ENCODE peak calls at places on chromosomes 4 and X, in eight cellular contexts. E, D, R, B, K, M, P and H are unnamed samples.

GRCh38 chr4:95387719-95388118 is 161.1 kb downstream of the UNC5C start:
- DNase-seq in B (no peak), P (no peak), R (no peak), E (no peak), M (no peak), D (no peak), K (no peak), H (no peak)

GRCh38 chr4:141711211-141711610 is 74.8 kb downstream of the IL15 start:
- DNase-seq in R (no peak), M (no peak), K (no peak), P (no peak), E (no peak), B (peak), D (peak), H (no peak)

GRCh38 chrX:134821901-134822300 is 163.6 kb upstream of the PLAC1 start:
- DNase-seq in E (no peak), D (no peak), K (no peak), B (peak), P (no peak), M (no peak), R (no peak), H (no peak)

GRCh38 chrX:30010471-30010870 is 204.9 kb upstream of the MAGEB2 start:
- DNase-seq in M (no peak), D (no peak), R (no peak), E (no peak), B (no peak), K (no peak), P (no peak), H (no peak)

GRCh38 chr4:184899261-184900134 is 73.7 kb upstream of the ACSL1 start:
- DNase-seq in P (no peak), E (no peak), K (peak), B (no peak), M (peak), R (no peak), D (no peak), H (no peak)

GRCh38 chrX:40845331-40845911 is 110.1 kb upstream of the MED14 start:
- DNase-seq in E (no peak), M (no peak), P (no peak), B (peak), K (no peak), D (no peak), R (no peak), H (no peak)

GRCh38 chr4:157290622-157291021 is 70.1 kb downstream of the GRIA2 start:
- DNase-seq in M (no peak), D (no peak), E (no peak), K (no peak), P (no peak), B (no peak), R (no peak), H (no peak)

GRCh38 chrX:101450951-101451350 is 34.3 kb upstream of the ARMCX4 start:
- DNase-seq in M (no peak), K (no peak), P (no peak), B (no peak), E (no peak), D (no peak), R (no peak), H (no peak)

GRCh38 chr4:92184566-92184965 is 119.2 kb upstream of the GRID2 start:
- DNase-seq in D (no peak), E (no peak), R (no peak), B (no peak), P (no peak), M (no peak), K (no peak), H (no peak)

GRCh38 chr4:96602661-96603060 is 762.8 kb downstream of the PDHA2 start:
- DNase-seq in M (no peak), D (no peak), E (no peak), P (no peak), B (no peak), R (no peak), K (no peak), H (no peak)

GRCh38 chr4:80183196-80184052 is 13.9 kb upstream of the PRDM8 start:
- DNase-seq in R (no peak), K (no peak), B (no peak), E (no peak), D (peak), M (no peak), P (peak), H (no peak)

GRCh38 chr4:69032847-69033638 is 63.2 kb upstream of the UGT2B7 start:
- DNase-seq in P (no peak), E (no peak), R (no peak), B (no peak), D (no peak), K (no peak), M (no peak), H (no peak)

GRCh38 chr4:139167774-139168444 is 9.1 kb downstream of the ELF2 start:
- DNase-seq in D (peak), E (no peak), R (no peak), B (peak), K (no peak), M (no peak), P (no peak), H (no peak)

GRCh38 chrX:119693996-119694451 is 1.1 kb upstream of the SEPTIN6 start:
- DNase-seq in R (no peak), E (no peak), K (no peak), P (peak), D (no peak), B (no peak), M (peak), H (no peak)

GRCh38 chr4:4376074-4376473 is 10.8 kb upstream of the NSG1 start:
- DNase-seq in B (no peak), M (no peak), D (no peak), R (no peak), P (no peak), K (no peak), E (no peak), H (no peak)

GRCh38 chrX:38941675-38942074 is 140.4 kb downstream of the MID1IP1 start:
- DNase-seq in E (no peak), D (no peak), K (no peak), M (no peak), B (no peak), P (no peak), R (no peak), H (no peak)

GRCh38 chr4:152778656-152779512 is 646 bp downstream of the TIGD4 start:
- DNase-seq in E (no peak), R (peak), D (peak), K (no peak), P (no peak), B (peak), M (peak), H (no peak)

GRCh38 chrX:2566044-2566443 is 65.3 kb upstream of the DHRSX start:
- DNase-seq in D (no peak), R (no peak), E (no peak), B (no peak), P (no peak), K (no peak), M (no peak), H (no peak)

GRCh38 chr4:182188622-182189021 is 54.6 kb upstream of the TENM3 start:
- DNase-seq in E (no peak), P (no peak), R (no peak), D (no peak), K (no peak), B (no peak), M (no peak), H (no peak)

GRCh38 chr4:76987153-76987562 is 37.6 kb downstream of the SEPTIN11 start:
- DNase-seq in M (no peak), K (no peak), B (no peak), D (no peak), E (no peak), R (no peak), P (no peak), H (no peak)

GRCh38 chr4:182809417-182810102 is 107.6 kb downstream of the DCTD start:
- DNase-seq in E (no peak), P (no peak), D (peak), R (no peak), B (no peak), K (no peak), M (no peak), H (no peak)

GRCh38 chr4:73617256-73617655 is 3.0 kb downstream of the RASSF6 start:
- DNase-seq in M (no peak), B (no peak), E (no peak), D (no peak), R (no peak), K (no peak), P (no peak), H (no peak)

GRCh38 chrX:45758319-45758718 is 557.6 kb upstream of the DIPK2B start:
- DNase-seq in B (peak), D (peak), M (no peak), R (no peak), K (no peak), E (peak), P (no peak), H (no peak)

GRCh38 chrX:6440647-6441046 is 94.3 kb downstream of the VCX3A start:
- DNase-seq in B (no peak), P (no peak), E (no peak), R (no peak), K (no peak), M (no peak), D (no peak), H (no peak)

GRCh38 chr4:3403104-3403906 is 38.5 kb upstream of the HGFAC start:
- DNase-seq in M (peak), E (no peak), P (no peak), R (no peak), K (no peak), B (no peak), D (no peak), H (no peak)

GRCh38 chr4:151035321-151035720 is 20.2 kb upstream of the LRBA start:
- DNase-seq in D (no peak), K (no peak), R (no peak), B (no peak), P (no peak), M (no peak), E (no peak), H (no peak)

GRCh38 chr4:118557298-118557851 is 127.8 kb upstream of the METTL14 start:
- DNase-seq in E (no peak), B (no peak), R (no peak), P (no peak), D (peak), K (no peak), M (no peak), H (no peak)

GRCh38 chr4:186037692-186038658 is 31.0 kb upstream of the TLR3 start:
- DNase-seq in M (no peak), R (no peak), K (no peak), E (no peak), P (peak), B (peak), D (peak), H (peak)

GRCh38 chr4:117983541-117984451 is 50.5 kb upstream of the NDST3 start:
- DNase-seq in D (peak), E (no peak), M (no peak), R (no peak), K (no peak), P (no peak), B (no peak), H (no peak)

GRCh38 chr4:146488495-146489174 is 33.1 kb downstream of the SLC10A7 start:
- DNase-seq in R (no peak), B (peak), D (no peak), E (no peak), K (no peak), P (no peak), M (no peak), H (no peak)

DNA sequence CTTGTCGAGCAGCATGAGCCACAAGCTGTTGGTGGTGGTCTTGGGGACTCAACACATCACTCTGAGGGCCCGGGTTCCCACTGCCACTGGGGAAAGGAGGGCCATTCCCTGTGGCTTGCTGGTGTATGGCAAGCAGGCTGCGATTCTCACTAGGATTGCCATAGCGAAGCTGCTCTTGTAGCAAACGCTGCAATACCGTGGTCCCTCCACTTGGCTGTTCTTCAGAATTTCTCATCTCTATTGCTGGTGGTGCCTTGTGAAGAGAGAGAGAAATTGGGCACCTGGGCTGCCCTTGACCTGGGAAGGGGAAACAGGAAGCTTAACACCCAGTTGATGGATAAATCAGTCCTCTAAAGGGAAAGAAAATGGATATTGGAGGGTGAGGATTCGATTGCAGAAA is 17.7 kb downstream of the AMOT start:
- DNase-seq in D (no peak), P (no peak), B (no peak), M (no peak), R (no peak), E (no peak), K (no peak), H (no peak)
- TF ChIP-seq CTCF in D (no peak), P (no peak), B (no peak), M (no peak), R (no peak), E (no peak), K (no peak), H (no peak)

DNA sequence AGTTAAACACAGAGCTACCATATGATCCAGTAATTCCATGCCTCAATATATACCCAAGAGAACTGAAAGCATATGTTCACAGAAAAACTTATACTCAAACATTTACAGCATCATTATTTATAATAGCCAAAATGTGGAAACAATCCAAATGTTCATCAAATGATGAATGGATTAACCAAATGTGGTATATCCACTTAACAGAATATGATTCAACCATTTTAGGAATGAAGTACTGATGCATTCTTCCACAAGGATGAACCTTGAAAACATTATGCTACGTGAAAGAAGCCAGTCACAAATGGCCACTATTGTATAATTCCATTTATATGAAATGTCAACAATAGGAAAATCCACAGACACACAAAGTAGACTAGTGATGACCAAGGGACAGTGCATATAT is 603.7 kb downstream of the IQCM start:
- DNase-seq in D (no peak), E (no peak), B (no peak), R (no peak), P (no peak), K (no peak), M (no peak), H (no peak)
- TF ChIP-seq CTCF in D (no peak), E (no peak), B (no peak), R (no peak), P (no peak), K (no peak), M (no peak), H (no peak)

GRCh38 chr4:38782452-38783108 is at the start of gene TLR10:
- DNase-seq in B (peak), M (no peak), K (no peak), R (no peak), E (peak), D (peak), P (peak), H (no peak)
- TF ChIP-seq CTCF in B (peak), M (peak), K (peak), R (peak), E (peak), D (peak), P (peak), H (peak)

DNA sequence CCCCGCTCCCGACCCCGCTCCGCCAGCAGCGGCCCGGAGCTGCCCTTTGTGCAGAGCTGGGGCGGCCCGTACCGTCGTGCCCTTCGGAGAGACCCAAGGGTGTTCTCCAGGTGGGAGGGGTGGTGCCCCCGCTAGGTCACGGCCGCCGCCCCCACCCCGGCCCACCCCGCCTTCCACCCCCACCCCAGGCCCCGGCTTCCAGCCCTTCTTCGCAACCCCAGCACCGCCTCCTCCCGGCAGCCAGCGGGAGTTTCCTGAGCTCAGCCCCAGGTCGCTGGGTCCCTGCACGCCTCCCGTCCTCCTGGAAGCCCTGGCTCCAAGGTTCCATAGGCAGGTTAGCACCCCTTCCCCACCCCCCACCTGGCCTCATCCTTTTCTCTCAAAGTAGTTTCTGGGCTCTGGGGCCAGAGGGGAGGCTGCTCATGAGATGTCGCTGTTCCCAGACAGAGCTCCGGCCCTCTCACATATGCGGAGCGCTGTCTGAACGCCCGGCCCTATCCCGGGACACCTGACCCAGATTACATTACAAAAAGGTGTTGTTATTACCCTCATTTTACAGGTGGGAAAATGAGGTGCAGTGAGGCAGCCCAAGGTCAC is 25.2 kb upstream of the FGFR3 start:
- DNase-seq in M (no peak), B (peak), E (no peak), P (no peak), D (peak), R (no peak), K (peak), H (peak)
- TF ChIP-seq CTCF in M (peak), B (peak), E (peak), P (no peak), D (peak), R (no peak), K (no peak), H (peak)

GRCh38 chr4:71133491-71133890 is 140.0 kb downstream of the DCK start:
- DNase-seq in D (no peak), P (no peak), E (no peak), B (no peak), K (no peak), M (no peak), R (no peak), H (no peak)
- TF ChIP-seq CTCF in D (no peak), P (no peak), E (no peak), B (no peak), K (no peak), M (no peak), R (no peak), H (no peak)